ENCODE peak calls at places on chromosomes 4 and X, in six cellular contexts. H is activated naive CD8-positive, alpha-beta T cell treated with anti-CD3 and anti-CD28 coated beads, Interleukin-2, amount 10 ng/mL, durations not matched to agents 7 days and 5 days; T is heart right ventricle; M is left lung; E is activated CD8-positive, alpha-beta memory T cell treated with anti-CD3 and anti-CD28 coated beads, Interleukin-2, amount 10 ng/mL, durations not matched to agents 7 days and 5 days; G is sciatic nerve. A is an unnamed sample.

GRCh38 chrX:46666831-46667230 is 92.1 kb downstream of the SLC9A7 start:
- ATAC-seq in H (no peak), T (no peak), G (no peak), E (no peak), M (no peak), A (no peak)

GRCh38 chr4:168822481-168822880 is 187.6 kb downstream of the CBR4 start:
- ATAC-seq in G (no peak), M (no peak), E (no peak), T (no peak), H (no peak), A (no peak)

GRCh38 chr4:144659493-144659892 is 13.5 kb downstream of the HHIP start:
- ATAC-seq in E (no peak), M (no peak), G (no peak), H (no peak), T (no peak), A (no peak)

GRCh38 chr4:140602714-140603113 is 34.0 kb upstream of the UCP1 start:
- ATAC-seq in M (no peak), G (no peak), H (no peak), E (no peak), T (peak), A (no peak)

GRCh38 chrX:16842684-16843083 is 27.5 kb downstream of the RBBP7 start:
- ATAC-seq in H (no peak), T (no peak), M (no peak), E (no peak), G (no peak), A (no peak)

GRCh38 chr4:161822174-161822573 is 341.6 kb downstream of the FSTL5 start:
- ATAC-seq in M (no peak), T (no peak), H (no peak), E (no peak), G (peak), A (no peak)

GRCh38 chrX:45068555-45068954 is 132.1 kb downstream of the DIPK2B start:
- ATAC-seq in E (peak), H (peak), G (no peak), T (no peak), M (peak), A (peak)

GRCh38 chr4:7016512-7016911 is 26.7 kb upstream of the TADA2B start:
- ATAC-seq in G (no peak), H (no peak), T (no peak), M (no peak), E (no peak), A (no peak)

GRCh38 chrX:109537324-109537665 is 651 bp downstream of the NXT2 start:
- ATAC-seq in G (peak), E (no peak), M (peak), T (peak), H (no peak), A (no peak)

GRCh38 chrX:38917954-38918353 is 116.7 kb downstream of the MID1IP1 start:
- ATAC-seq in G (no peak), E (no peak), H (no peak), T (no peak), M (no peak), A (no peak)

GRCh38 chr4:74418063-74418670 is 26.8 kb upstream of the AREG start:
- ATAC-seq in M (no peak), E (no peak), G (no peak), H (no peak), T (no peak), A (no peak)

GRCh38 chrX:39645059-39645895 is 452.5 kb downstream of the BCOR start:
- ATAC-seq in M (peak), E (no peak), G (peak), T (peak), H (no peak), A (no peak)

GRCh38 chrX:30957753-30958152 is 68.7 kb upstream of the TAB3 start:
- ATAC-seq in H (no peak), T (peak), G (no peak), M (no peak), E (no peak), A (no peak)

GRCh38 chr4:1952046-1952700 is 56.6 kb downstream of the NELFA start:
- ATAC-seq in M (no peak), G (no peak), T (no peak), H (peak), E (no peak), A (no peak)

GRCh38 chr4:82346126-82346525 is 27.7 kb downstream of the HNRNPD start:
- ATAC-seq in M (no peak), G (no peak), T (no peak), H (no peak), E (no peak), A (no peak)

GRCh38 chr4:17058506-17058905 is 160.1 kb upstream of the LDB2 start:
- ATAC-seq in M (no peak), E (no peak), H (no peak), T (peak), G (peak), A (no peak)

GRCh38 chr4:3638080-3638715 is 106.0 kb upstream of the LRPAP1 start:
- ATAC-seq in T (no peak), M (no peak), G (no peak), E (no peak), H (no peak), A (no peak)

GRCh38 chr4:146062325-146062715 is 113.2 kb upstream of the LSM6 start:
- ATAC-seq in E (no peak), M (no peak), H (no peak), T (no peak), G (no peak), A (no peak)

GRCh38 chr4:8328866-8329559 is 59.5 kb downstream of the HTRA3 start:
- ATAC-seq in T (no peak), H (no peak), M (no peak), E (no peak), G (no peak), A (no peak)

GRCh38 chr4:2174061-2174460 is 67.9 kb downstream of the HAUS3 start:
- ATAC-seq in H (no peak), E (no peak), G (no peak), T (no peak), M (no peak), A (no peak)

GRCh38 chr4:16659120-16659519 is 239.3 kb downstream of the LDB2 start:
- ATAC-seq in T (peak), H (no peak), E (no peak), G (peak), M (no peak), A (no peak)

GRCh38 chr4:174214102-174214878 is 69.2 kb downstream of the FBXO8 start:
- ATAC-seq in M (peak), E (peak), G (no peak), H (peak), T (peak), A (peak)

GRCh38 chrX:115345654-115346014 is 56.1 kb downstream of the LUZP4 start:
- ATAC-seq in T (peak), M (peak), G (peak), E (no peak), H (no peak), A (no peak)

GRCh38 chrX:136674270-136674986 is 26.5 kb downstream of the CD40LG start:
- ATAC-seq in T (no peak), G (no peak), H (peak), E (peak), M (no peak), A (peak)

GRCh38 chr4:142265946-142266345 is 580.2 kb downstream of the INPP4B start:
- ATAC-seq in T (peak), M (no peak), G (no peak), H (no peak), E (no peak), A (no peak)

A was measured in activated CD4-positive, CD25-positive, alpha-beta regulatory T cell treated with anti-CD3 and anti-CD28 coated beads, Interleukin-2, amount 50 U/mL, for 24 hours.